ENCODE peak calls at places on chromosomes 1 and 21, in eight cellular contexts. Z, O, U, X, F, W, A and D are unnamed samples.

GRCh38 chr1:234745844-234746797 is 136.1 kb upstream of the IRF2BP2 start:
- DNase-seq in F (peak), U (no peak), W (no peak), X (peak), Z (no peak), A (no peak), O (no peak), D (no peak)

GRCh38 chr1:1283821-1284220 is 3.6 kb downstream of the SCNN1D start:
- DNase-seq in X (no peak), A (no peak), U (no peak), W (no peak), F (no peak), O (no peak), Z (no peak), D (no peak)

GRCh38 chr21:45972353-45972715 is 9.2 kb upstream of the COL6A1 start:
- DNase-seq in X (no peak), W (no peak), F (no peak), O (no peak), A (no peak), U (peak), Z (no peak), D (no peak)

GRCh38 chr1:46198026-46198826 is at the start of gene POMGNT1:
- DNase-seq in O (no peak), F (no peak), A (peak), Z (peak), X (peak), W (no peak), U (peak), D (no peak)

GRCh38 chr1:205954819-205955404 is 11.7 kb upstream of the SLC26A9 start:
- DNase-seq in F (no peak), O (no peak), W (no peak), U (no peak), X (no peak), A (no peak), Z (no peak), D (no peak)

GRCh38 chr21:36288651-36289243 is 31.2 kb upstream of the MORC3 start:
- DNase-seq in W (no peak), A (no peak), X (peak), F (peak), O (no peak), Z (no peak), U (no peak), D (no peak)

GRCh38 chr1:161721738-161722343 is 497 bp downstream of the FCRLB start:
- DNase-seq in A (no peak), O (no peak), X (peak), Z (no peak), W (no peak), F (peak), U (no peak), D (no peak)

GRCh38 chr1:100924212-100924611 is 28.3 kb downstream of the SLC30A7 start:
- DNase-seq in F (peak), X (no peak), Z (no peak), W (no peak), A (no peak), O (no peak), U (no peak), D (no peak)

GRCh38 chr21:42460391-42461184 is 35.4 kb downstream of the RSPH1 start:
- DNase-seq in A (peak), W (no peak), X (no peak), Z (peak), O (no peak), F (no peak), U (no peak), D (no peak)

GRCh38 chr1:47930215-47930885 is 66.8 kb downstream of the TRABD2B start:
- DNase-seq in A (no peak), Z (no peak), F (no peak), W (no peak), O (no peak), U (no peak), X (no peak), D (no peak)

GRCh38 chr1:244735404-244735803 is 82.5 kb downstream of the DESI2 start:
- DNase-seq in U (no peak), Z (no peak), X (peak), W (no peak), A (peak), F (no peak), O (no peak), D (no peak)

GRCh38 chr1:158752155-158752712 is 2.3 kb upstream of the OR6K6 start:
- DNase-seq in U (no peak), Z (no peak), O (no peak), A (no peak), W (no peak), F (no peak), X (no peak), D (no peak)

GRCh38 chr1:161367684-161368398 is at the start of gene CFAP126:
- DNase-seq in Z (peak), X (peak), O (peak), W (no peak), U (peak), F (peak), A (no peak), D (peak)

GRCh38 chr1:99457381-99458165 is 188.3 kb upstream of the PALMD start:
- DNase-seq in X (peak), O (no peak), U (no peak), Z (no peak), F (peak), A (no peak), W (no peak), D (peak)

GRCh38 chr1:179586107-179586823 is 5.4 kb upstream of the TDRD5 start:
- DNase-seq in Z (no peak), W (no peak), F (peak), A (no peak), U (peak), X (peak), O (peak), D (peak)

GRCh38 chr1:198829948-198830347 is 191.1 kb downstream of the PTPRC start:
- DNase-seq in W (no peak), A (no peak), F (peak), O (no peak), Z (no peak), U (no peak), X (no peak), D (no peak)

GRCh38 chr1:51693420-51694144 is 76.7 kb downstream of the OSBPL9 start:
- DNase-seq in F (peak), W (no peak), U (no peak), Z (no peak), X (peak), A (no peak), O (no peak), D (no peak)

GRCh38 chr1:110136911-110137310 is 13.4 kb upstream of the SLC6A17 start:
- DNase-seq in X (no peak), A (peak), W (no peak), Z (peak), U (no peak), F (no peak), O (no peak), D (no peak)

GRCh38 chr1:206734499-206735142 is 36.0 kb upstream of the IL19 start:
- DNase-seq in X (no peak), Z (peak), W (peak), F (no peak), O (no peak), A (peak), U (no peak), D (no peak)

GRCh38 chr1:79974659-79975058 is 968.1 kb upstream of the ADGRL4 start:
- DNase-seq in X (no peak), F (no peak), W (no peak), U (no peak), A (no peak), O (no peak), Z (no peak), D (no peak)

GRCh38 chr1:212525479-212526110 is 83.0 kb upstream of the ATF3 start:
- DNase-seq in O (no peak), Z (no peak), U (no peak), W (no peak), F (peak), A (no peak), X (peak), D (peak)

GRCh38 chr1:200889571-200889970 is 5.1 kb upstream of the INAVA start:
- DNase-seq in O (no peak), U (no peak), Z (no peak), X (peak), F (no peak), W (no peak), A (no peak), D (no peak)

DNA sequence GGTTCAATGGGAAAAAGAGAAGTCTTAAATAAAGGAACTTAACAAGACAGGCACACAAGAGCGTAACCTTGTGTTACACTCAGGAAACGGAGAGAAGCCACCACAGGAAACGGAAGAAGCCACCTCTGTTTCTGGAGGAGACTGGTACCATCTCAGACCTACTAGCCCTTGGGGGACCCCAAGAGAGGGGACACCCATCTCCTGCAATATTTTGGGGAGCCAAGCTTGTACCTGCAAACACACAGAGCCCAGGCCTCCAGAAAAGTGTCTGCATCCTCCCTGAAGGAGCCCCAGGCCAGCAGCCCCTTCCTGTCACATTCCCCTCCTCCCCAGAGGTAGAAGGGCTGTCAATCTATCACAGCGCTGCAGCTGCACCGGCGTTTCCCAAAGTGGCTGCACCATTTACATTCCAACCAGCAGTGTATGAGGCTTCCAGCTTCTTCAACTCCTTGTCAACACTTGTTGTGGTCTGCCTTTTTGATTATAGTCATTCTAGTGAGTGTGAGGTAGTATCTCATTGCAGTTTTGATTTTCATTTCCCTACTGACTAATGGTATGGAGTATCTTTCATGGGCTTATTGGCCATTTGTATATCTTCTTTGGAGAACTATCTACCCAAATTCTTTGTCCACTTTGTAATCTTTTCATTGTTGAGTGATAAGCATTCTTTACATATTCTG is 23.0 kb upstream of the PADI1 start:
- DNase-seq in W (no peak), F (no peak), X (no peak), Z (peak), U (no peak), O (no peak), A (no peak), D (no peak)
- H3K4me3 ChIP-seq in W (no peak), F (no peak), X (no peak), Z (no peak), U (no peak), O (no peak), A (no peak), D (no peak)

GRCh38 chr1:2585318-2586092 is 1.1 kb upstream of the PRXL2B start:
- DNase-seq in F (peak), A (peak), W (no peak), O (peak), X (peak), U (peak), Z (peak), D (no peak)
- TF ChIP-seq CTCF in F (no peak), A (peak), W (no peak), O (no peak), X (no peak), U (no peak), Z (no peak), D (no peak)

GRCh38 chr21:31873696-31874599 is 1.1 kb downstream of the HUNK start:
- DNase-seq in X (no peak), O (peak), U (peak), Z (no peak), A (no peak), W (no peak), F (peak), D (no peak)

GRCh38 chr21:31872072-31872451 is 758 bp upstream of the HUNK start:
- DNase-seq in U (no peak), F (no peak), Z (no peak), W (no peak), X (no peak), A (no peak), O (no peak), D (no peak)

GRCh38 chr21:31874817-31875216 is 2.0 kb downstream of the HUNK start:
- DNase-seq in Z (no peak), U (no peak), F (no peak), O (no peak), A (no peak), W (no peak), X (no peak), D (no peak)

GRCh38 chr21:31873275-31873695 is 465 bp downstream of the HUNK start:
- DNase-seq in X (no peak), F (no peak), U (no peak), W (no peak), A (no peak), O (peak), Z (no peak), D (no peak)

GRCh38 chr21:31872452-31873274 is at the start of gene HUNK:
- DNase-seq in W (no peak), A (no peak), Z (no peak), X (peak), O (peak), U (peak), F (peak), D (no peak)
- H3K4me3 ChIP-seq in W (peak), A (no peak), Z (peak), X (peak), O (peak), U (peak), F (peak), D (peak)

DNA sequence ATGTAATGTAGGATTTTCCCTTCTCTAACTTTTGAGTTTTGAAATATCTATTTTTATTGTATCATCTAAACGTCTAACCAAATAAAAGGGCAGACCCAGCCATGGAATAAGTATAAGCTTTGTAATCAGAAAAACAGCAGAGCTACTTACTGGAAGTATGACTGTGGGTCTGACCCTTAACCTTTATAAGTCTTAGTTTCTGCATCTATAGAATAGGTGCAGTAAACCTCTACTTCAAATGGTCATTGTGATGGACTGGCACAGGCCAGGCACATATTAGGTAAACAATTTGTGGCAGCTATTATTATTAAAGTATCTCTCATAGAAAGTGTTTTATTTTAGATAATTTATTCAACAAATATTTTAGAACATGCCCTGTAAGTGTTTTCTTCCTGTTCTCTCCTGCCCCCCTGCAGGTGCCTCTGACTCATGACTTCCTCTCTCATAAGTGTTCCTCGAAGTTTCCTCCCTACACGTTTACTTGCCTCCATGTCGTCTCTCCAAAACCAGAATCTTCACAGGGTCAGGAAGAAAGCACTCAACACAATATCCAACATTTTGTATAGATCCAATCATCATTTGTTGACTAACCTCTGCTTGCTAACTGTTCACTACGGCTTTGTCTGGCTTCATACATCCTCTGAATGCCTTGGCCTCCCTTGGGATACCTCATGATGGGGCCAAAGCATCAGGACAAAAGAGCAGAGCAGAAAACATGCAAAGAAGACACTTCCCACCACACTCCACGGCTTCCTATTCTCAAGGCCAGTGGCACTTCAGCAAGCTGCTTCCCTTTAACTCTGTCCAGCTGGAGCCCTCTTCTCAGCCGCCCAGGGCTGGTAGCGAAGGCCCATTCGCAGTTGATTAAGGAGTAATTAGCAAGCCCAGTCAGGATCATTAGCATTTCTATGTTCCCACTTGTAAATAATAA is 224.6 kb upstream of the FGGY start:
- DNase-seq in X (no peak), A (peak), U (no peak), W (no peak), F (no peak), O (no peak), Z (peak), D (no peak)
- TF ChIP-seq CTCF in X (no peak), A (peak), U (no peak), W (no peak), F (no peak), O (no peak), Z (no peak), D (no peak)